ENCODE peak calls at places on chromosomes 12 and 14, in ten cellular contexts. U is T-helper 2 cell; C is lower leg skin; I is iPS-NIHi11; R is stimulated activated CD8-positive, alpha-beta memory T cell treated with anti-CD3 and anti-CD28 coated beads, Interleukin-7, amount 100 ng/mL, for 4 hours; A is memory B cell; S is NCI-H187; X is HTR-8/SVneo; J is KBM-7; Z is germinal center. O is an unnamed sample.

GRCh38 chr12:117134059-117134458 is 34.8 kb upstream of the TESC start:
- DNase-seq in U (no peak), C (no peak), I (no peak), R (peak; percentile 35), A (no peak), S (no peak), X (no peak), J (peak; percentile 66), Z (no peak), O (no peak)

GRCh38 chr12:3542911-3543310 is 51.9 kb downstream of the PRMT8 start:
- DNase-seq in U (no peak), C (no peak), I (no peak), R (no peak), A (no peak), S (no peak), X (no peak), J (no peak), Z (no peak), O (no peak)

GRCh38 chr12:102902093-102902492 is 15.0 kb downstream of the PAH start:
- DNase-seq in U (no peak), C (no peak), I (no peak), R (no peak), A (no peak), S (no peak), X (no peak), J (no peak), Z (no peak), O (no peak)

GRCh38 chr14:75469606-75470237 is 41.9 kb downstream of the JDP2 start:
- DNase-seq in U (no peak), C (no peak), I (no peak), R (no peak), A (no peak), S (no peak), X (no peak), J (no peak), Z (no peak), O (no peak)

GRCh38 chr12:119154435-119154818 is 24.3 kb upstream of the HSPB8 start:
- DNase-seq in U (no peak), C (no peak), I (peak; percentile 89), R (no peak), A (no peak), S (no peak), X (no peak), J (no peak), Z (no peak), O (no peak)

GRCh38 chr12:93895096-93895460 is 217.9 kb downstream of the CRADD start:
- DNase-seq in U (no peak), C (no peak), I (no peak), R (no peak), A (no peak), S (no peak), X (no peak), J (peak; percentile 50), Z (no peak), O (no peak)

GRCh38 chr12:100566887-100567637 is 6.4 kb upstream of the GAS2L3 start:
- DNase-seq in U (no peak), C (peak; percentile 41), I (no peak), R (no peak), A (no peak), S (no peak), X (no peak), J (peak; percentile 36), Z (no peak), O (peak; percentile 61)

GRCh38 chr12:113071427-113072112 is 15.0 kb downstream of the DTX1 start:
- DNase-seq in U (no peak), C (no peak), I (no peak), R (no peak), A (no peak), S (no peak), X (no peak), J (no peak), Z (no peak), O (no peak)

GRCh38 chr12:93539821-93540220 is 32.7 kb upstream of the SOCS2 start:
- DNase-seq in U (no peak), C (no peak), I (no peak), R (no peak), A (peak; percentile 1), S (no peak), X (no peak), J (no peak), Z (no peak), O (no peak)

GRCh38 chr14:75661499-75661814 is 411 bp downstream of the TTLL5 start:
- DNase-seq in U (no peak), C (no peak), I (no peak), R (no peak), A (no peak), S (no peak), X (no peak), J (no peak), Z (no peak), O (no peak)

GRCh38 chr14:105019861-105020814 is 745 bp downstream of the CDCA4 start:
- DNase-seq in U (peak; percentile 47), C (no peak), I (peak; percentile 61), R (peak; percentile 55), A (peak; percentile 60), S (no peak), X (no peak), J (peak; percentile 40), Z (peak; percentile 61), O (peak; percentile 69)

GRCh38 chr12:120437735-120438494 is at the start of gene COX6A1:
- DNase-seq in U (peak; percentile 88), C (peak; percentile 94), I (peak; percentile 96), R (peak; percentile 97), A (peak; percentile 80), S (peak; percentile 97), X (peak; percentile 99), J (peak; percentile 96), Z (peak; percentile 99), O (peak; percentile 94)

GRCh38 chr12:132486168-132486567 is 3.8 kb upstream of the FBRSL1 start:
- DNase-seq in U (no peak), C (no peak), I (no peak), R (no peak), A (no peak), S (no peak), X (no peak), J (no peak), Z (no peak), O (no peak)

GRCh38 chr14:74848768-74849167 is 27.2 kb downstream of the PROX2 start:
- DNase-seq in U (no peak), C (no peak), I (no peak), R (no peak), A (no peak), S (no peak), X (no peak), J (no peak), Z (no peak), O (no peak)

GRCh38 chr14:73833024-73833423 is 18.6 kb upstream of the PTGR2 start:
- DNase-seq in U (no peak), C (no peak), I (no peak), R (no peak), A (no peak), S (no peak), X (no peak), J (no peak), Z (no peak), O (no peak)

GRCh38 chr12:131105736-131106356 is 152.1 kb downstream of the ADGRD1 start:
- DNase-seq in U (no peak), C (no peak), I (no peak), R (peak; percentile 49), A (no peak), S (no peak), X (no peak), J (no peak), Z (no peak), O (peak; percentile 64)

GRCh38 chr12:98973395-98973794 is 328.3 kb downstream of the APAF1 start:
- DNase-seq in U (no peak), C (no peak), I (no peak), R (no peak), A (no peak), S (no peak), X (no peak), J (no peak), Z (no peak), O (no peak)

GRCh38 chr12:14284189-14284722 is 81.2 kb upstream of the ATF7IP start:
- DNase-seq in U (no peak), C (no peak), I (peak; percentile 21), R (no peak), A (no peak), S (no peak), X (no peak), J (peak; percentile 32), Z (peak; percentile 42), O (no peak)

GRCh38 chr12:7833831-7834230 is 38.9 kb downstream of the SLC2A14 start:
- DNase-seq in U (no peak), C (no peak), I (no peak), R (no peak), A (no peak), S (no peak), X (no peak), J (no peak), Z (no peak), O (no peak)

GRCh38 chr12:82672811-82673495 is 13.8 kb upstream of the TMTC2 start:
- DNase-seq in U (no peak), C (no peak), I (no peak), R (no peak), A (no peak), S (peak; percentile 54), X (no peak), J (no peak), Z (no peak), O (no peak)

GRCh38 chr14:24332094-24332983 is 2.5 kb downstream of the ADCY4 start:
- DNase-seq in U (peak; percentile 47), C (no peak), I (peak; percentile 86), R (peak; percentile 74), A (peak; percentile 80), S (peak; percentile 26), X (peak; percentile 51), J (peak; percentile 77), Z (peak; percentile 94), O (peak; percentile 85)

GRCh38 chr14:95319312-95320075 is at the start of gene CLMN:
- DNase-seq in U (no peak), C (no peak), I (peak; percentile 94), R (peak; percentile 25), A (peak; percentile 66), S (no peak), X (peak; percentile 42), J (peak; percentile 64), Z (peak; percentile 70), O (peak; percentile 73)

GRCh38 chr12:131445184-131445974 is 265.5 kb upstream of the SFSWAP start:
- DNase-seq in U (no peak), C (no peak), I (no peak), R (no peak), A (no peak), S (no peak), X (no peak), J (no peak), Z (no peak), O (no peak)

GRCh38 chr12:47838286-47838931 is 18.7 kb upstream of the HDAC7 start:
- DNase-seq in U (no peak), C (no peak), I (peak; percentile 75), R (no peak), A (no peak), S (no peak), X (no peak), J (peak; percentile 57), Z (peak; percentile 48), O (peak; percentile 66)

GRCh38 chr12:124432376-124432775 is 135.0 kb downstream of the NCOR2 start:
- DNase-seq in U (no peak), C (no peak), I (no peak), R (no peak), A (no peak), S (no peak), X (no peak), J (peak; percentile 94), Z (no peak), O (no peak)

GRCh38 chr14:101726954-101727302 is 34.6 kb upstream of the PPP2R5C start:
- DNase-seq in U (no peak), C (peak; percentile 4), I (no peak), R (no peak), A (no peak), S (no peak), X (no peak), J (no peak), Z (no peak), O (no peak)

GRCh38 chr12:101666017-101666728 is 31.3 kb upstream of the CHPT1 start:
- DNase-seq in U (no peak), C (no peak), I (no peak), R (no peak), A (no peak), S (no peak), X (no peak), J (no peak), Z (no peak), O (no peak)

GRCh38 chr12:12720637-12721250 is 3.6 kb downstream of the CDKN1B start:
- DNase-seq in U (no peak), C (no peak), I (no peak), R (no peak), A (no peak), S (peak; percentile 21), X (no peak), J (peak; percentile 61), Z (no peak), O (no peak)

O was measured in sciatic nerve.